ENCODE peak calls at places on chromosomes 5 and 9, in four cellular contexts. M is SK-N-SH, S is HepG2, B is GM12878. O is an unnamed sample.

GRCh38 chr5:186091-187041 is 4.9 kb upstream of the LRRC14B start:
- DNase-seq in M (no peak), S (no peak), B (no peak), O (no peak)

GRCh38 chr5:41122459-41122858 is 51.3 kb upstream of the MROH2B start:
- DNase-seq in M (no peak), S (no peak), B (no peak), O (no peak)

GRCh38 chr9:69811329-69811989 is 9.2 kb upstream of the CFAP95 start:
- DNase-seq in M (no peak), S (no peak), B (no peak), O (no peak)

GRCh38 chr9:129557192-129558036 is 63.5 kb downstream of the C9orf50 start:
- DNase-seq in M (no peak), S (peak; percentile 97), B (no peak), O (peak; percentile 87)

GRCh38 chr9:83935276-83935890 is 14.2 kb upstream of the KIF27 start:
- DNase-seq in M (no peak), S (no peak), B (no peak), O (no peak)

GRCh38 chr9:10612649-10613398 is at the start of gene PTPRD:
- DNase-seq in M (peak; percentile 78), S (peak; percentile 32), B (no peak), O (peak; percentile 40)

GRCh38 chr9:23850242-23851023 is 24.4 kb upstream of the ELAVL2 start:
- DNase-seq in M (peak; percentile 53), S (no peak), B (no peak), O (no peak)

GRCh38 chr9:108813951-108814601 is 41.7 kb downstream of the ACTL7B start:
- DNase-seq in M (no peak), S (peak; percentile 58), B (no peak), O (peak; percentile 63)

GRCh38 chr9:124941689-124942561 is 1.0 kb upstream of the GOLGA1 start:
- DNase-seq in M (peak; percentile 14), S (peak; percentile 29), B (peak; percentile 19), O (peak; percentile 26)

GRCh38 chr9:96040591-96041461 is 165.3 kb downstream of the ERCC6L2 start:
- DNase-seq in M (no peak), S (peak; percentile 37), B (no peak), O (no peak)

GRCh38 chr5:52692618-52693017 is 95.1 kb upstream of the ITGA1 start:
- DNase-seq in M (no peak), S (no peak), B (no peak), O (no peak)

GRCh38 chr5:52693836-52694235 is 93.9 kb upstream of the ITGA1 start:
- DNase-seq in M (no peak), S (no peak), B (no peak), O (no peak)

GRCh38 chr5:52692039-52692438 is 95.7 kb upstream of the ITGA1 start:
- DNase-seq in M (no peak), S (no peak), B (no peak), O (no peak)

GRCh38 chr5:52690236-52690685 is 97.5 kb upstream of the ITGA1 start:
- DNase-seq in M (no peak), S (no peak), B (no peak), O (no peak)

GRCh38 chr5:52693279-52693678 is 94.4 kb upstream of the ITGA1 start:
- DNase-seq in M (peak; percentile 12), S (peak; percentile 30), B (no peak), O (peak; percentile 42)
- TF ChIP-seq PBX3 in M (no peak), S (no peak), B (no peak), O (no peak)

GRCh38 chr5:150000990-150001659 is 586 bp downstream of the HMGXB3 start:
- DNase-seq in M (peak; percentile 49), S (no peak), B (no peak), O (peak; percentile 29)

GRCh38 chr5:149998281-149998680 is 2.2 kb downstream of the TIGD6 start:
- DNase-seq in M (no peak), S (no peak), B (no peak), O (no peak)

GRCh38 chr5:150000261-150000989 is at the start of the genes HMGXB3 and TIGD6:
- DNase-seq in M (peak; percentile 97), S (peak; percentile 94), B (peak; percentile 88), O (peak; percentile 95)

GRCh38 chr5:149999866-150000260 is 591 bp downstream of the TIGD6 start:
- DNase-seq in M (no peak), S (no peak), B (no peak), O (no peak)

DNA sequence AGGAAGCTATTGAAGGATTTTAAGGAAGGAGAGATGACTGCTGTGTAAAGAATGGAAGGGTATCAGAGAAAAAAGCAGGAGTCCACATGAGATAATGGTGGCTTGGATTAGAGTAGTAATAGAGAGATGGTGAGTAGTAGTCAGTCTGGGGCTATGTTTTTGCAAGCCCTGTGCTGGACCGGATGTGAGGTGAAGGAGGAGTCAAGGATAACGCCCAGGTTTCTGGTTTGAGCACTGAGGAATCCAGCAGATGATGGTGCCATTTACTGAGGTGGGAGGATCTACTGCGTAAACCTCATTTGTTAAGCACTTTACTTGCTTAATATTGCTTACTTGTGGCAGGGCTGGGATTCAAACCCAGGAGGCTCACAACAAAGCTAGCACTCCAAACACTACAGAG is 1.1 kb downstream of the TIGD6 start:
- DNase-seq in M (no peak), S (no peak), B (no peak), O (no peak)
- H3K4me3 ChIP-seq in M (peak overlapping the region; percentile 83), S (peak overlapping the region; percentile 86), B (peak overlapping the region; percentile 98), O (peak overlapping the region; percentile 96)

DNA sequence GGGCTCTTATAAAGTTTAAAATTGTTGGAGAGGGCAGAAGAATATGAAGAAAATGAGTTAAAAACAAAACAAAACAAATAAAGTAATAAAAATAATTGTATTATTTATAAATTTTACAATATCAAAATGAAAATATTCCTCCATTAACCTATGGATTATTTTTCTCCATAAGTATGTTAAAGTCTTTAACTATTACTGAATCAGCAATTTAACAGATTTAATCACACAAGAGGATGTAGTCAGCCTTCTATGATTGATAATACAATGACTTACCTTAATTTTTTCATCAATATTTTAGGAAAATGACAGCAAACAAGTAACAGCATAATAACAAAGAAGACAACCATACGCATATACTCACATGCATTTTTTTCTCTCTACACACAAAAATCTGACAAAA is 1195.3 kb upstream of the NUDT12 start:
- DNase-seq in M (no peak), S (no peak), B (no peak), O (no peak)
- TF ChIP-seq CTCF in M (no peak), S (no peak), B (no peak), O (no peak)

GRCh38 chr9:86941196-86941595 is 6.1 kb downstream of the GAS1 start:
- DNase-seq in M (no peak), S (no peak), B (no peak), O (no peak)
- TF ChIP-seq PBX3 in M (no peak), S (no peak), B (no peak), O (no peak)

DNA sequence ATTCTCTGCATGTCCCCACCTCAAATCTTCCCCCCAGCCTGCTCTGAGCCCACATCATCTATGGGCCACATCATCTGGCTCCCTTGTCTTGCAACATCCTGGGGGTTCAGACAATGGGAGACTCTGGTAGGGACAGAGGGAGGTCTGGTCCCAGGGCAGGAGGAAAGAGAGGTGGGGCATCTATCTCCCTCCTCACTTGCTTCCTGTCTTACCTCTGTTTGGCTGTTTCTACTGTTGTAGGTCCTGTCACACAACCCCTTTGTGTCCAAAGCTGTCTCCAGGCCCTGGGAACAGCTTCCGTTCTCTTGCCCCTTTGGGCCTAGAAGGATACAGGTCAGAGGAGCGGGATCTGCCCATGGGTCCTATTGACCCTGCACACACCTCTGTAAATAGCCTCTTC is 227.2 kb downstream of the NSG2 start:
- DNase-seq in M (no peak), S (no peak), B (no peak), O (no peak)
- H3K4me3 ChIP-seq in M (no peak overlapping the region), S (no peak overlapping the region), B (peak overlapping the region; percentile 4), O (no peak overlapping the region)

GRCh38 chr5:89255845-89256463 is 373.0 kb upstream of the MEF2C start:
- DNase-seq in M (no peak), S (no peak), B (no peak), O (peak; percentile 67)

GRCh38 chr5:89265511-89266169 is 382.7 kb upstream of the MEF2C start:
- DNase-seq in M (no peak), S (no peak), B (no peak), O (no peak)

GRCh38 chr5:89263846-89264245 is 380.9 kb upstream of the MEF2C start:
- DNase-seq in M (no peak), S (no peak), B (no peak), O (no peak)

GRCh38 chr5:89262030-89262429 is 379.0 kb upstream of the MEF2C start:
- DNase-seq in M (no peak), S (no peak), B (no peak), O (no peak)

DNA sequence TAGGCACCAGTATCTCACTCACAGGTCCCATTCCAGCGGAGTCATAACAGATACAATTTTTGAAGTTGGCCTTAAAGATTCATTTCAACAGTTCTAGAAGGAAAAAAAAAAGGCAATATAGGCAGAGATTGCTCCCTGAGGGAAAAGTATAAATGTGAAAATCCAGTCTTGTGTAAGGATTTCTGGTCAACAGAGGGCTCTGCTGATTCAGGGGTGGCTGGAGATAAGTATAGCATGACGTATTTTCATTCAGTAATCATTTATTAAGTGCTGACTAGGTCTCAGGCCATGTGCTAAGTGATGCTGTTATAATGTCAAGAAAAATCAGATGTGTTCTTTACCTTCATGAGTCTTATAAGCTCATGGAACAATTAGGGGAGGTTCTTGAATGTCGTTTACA is 377.3 kb upstream of the MEF2C start:
- DNase-seq in M (no peak), S (no peak), B (no peak), O (no peak)
- TF ChIP-seq CTCF in M (no peak), S (no peak), B (no peak), O (no peak)

GRCh38 chr9:130895481-130896232 is 955 bp downstream of the QRFP start:
- DNase-seq in M (peak; percentile 33), S (no peak), B (no peak), O (no peak)
- TF ChIP-seq PBX3 in M (no peak), S (no peak), B (no peak), O (no peak)

O was measured in A549.